ENCODE peak calls at places on chromosomes 12 and 14, in five cellular contexts. Y is left cardiac atrium, I is endothelial cell, F is retinal pigment epithelial cell, J is A549. W is an unnamed sample.

GRCh38 chr12:13000935-13001724 is 1.1 kb upstream of the HEBP1 start:
- DNase-seq in F (no peak), J (peak; percentile 68), I (peak; percentile 59), Y (peak; percentile 72), W (no peak)

GRCh38 chr14:68157971-68158371 is 338.4 kb downstream of the RAD51B start:
- DNase-seq in I (no peak), J (no peak), Y (no peak), F (no peak), W (no peak)

GRCh38 chr14:74859757-74860156 is 16.2 kb downstream of the PROX2 start:
- DNase-seq in F (no peak), J (no peak), Y (no peak), I (no peak), W (no peak)

GRCh38 chr12:19110541-19110940 is 19.0 kb upstream of the PLEKHA5 start:
- DNase-seq in F (no peak), Y (no peak), J (no peak), I (no peak), W (no peak)

GRCh38 chr14:91232052-91232451 is 12.5 kb downstream of the GPR68 start:
- DNase-seq in F (no peak), J (no peak), I (no peak), Y (no peak), W (no peak)

GRCh38 chr14:37413504-37414003 is 181.5 kb downstream of the FOXA1 start:
- DNase-seq in Y (no peak), J (no peak), F (no peak), I (no peak), W (no peak)

GRCh38 chr12:104615048-104615561 is 158.4 kb downstream of the CHST11 start:
- DNase-seq in Y (peak; percentile 61), I (no peak), J (no peak), F (no peak), W (no peak)

GRCh38 chr12:51087818-51088217 is 4.4 kb upstream of the CSRNP2 start:
- DNase-seq in J (no peak), Y (no peak), I (no peak), F (no peak), W (no peak)

GRCh38 chr12:32290411-32290810 is 108.9 kb upstream of the FGD4 start:
- DNase-seq in Y (no peak), J (peak; percentile 73), F (no peak), I (no peak), W (no peak)

GRCh38 chr14:103562135-103562384 is 397 bp downstream of the BAG5 start:
- DNase-seq in J (no peak), I (no peak), F (no peak), Y (peak; percentile 65), W (no peak)

GRCh38 chr12:71504471-71504852 is 64.9 kb downstream of the LGR5 start:
- DNase-seq in I (no peak), Y (no peak), F (no peak), J (no peak), W (no peak)

GRCh38 chr14:90341784-90342183 is 10.0 kb upstream of the NRDE2 start:
- DNase-seq in Y (no peak), F (no peak), I (no peak), J (no peak), W (no peak)

GRCh38 chr12:49059385-49060232 is 985 bp downstream of the KMT2D start:
- DNase-seq in I (peak; percentile 59), J (peak; percentile 34), F (no peak), Y (no peak), W (no peak)

GRCh38 chr12:1993341-1993740 is 10.9 kb downstream of the DCP1B start:
- DNase-seq in Y (no peak), F (peak; percentile 43), J (peak; percentile 30), I (no peak), W (no peak)

GRCh38 chr14:22099942-22100763 is 426.5 kb upstream of the OR4E1 start:
- DNase-seq in J (peak; percentile 81), F (peak; percentile 63), Y (peak; percentile 59), I (peak; percentile 72), W (peak; percentile 38)

GRCh38 chr14:33120341-33120740 is 181.7 kb downstream of the NPAS3 start:
- DNase-seq in F (no peak), I (no peak), J (no peak), Y (no peak), W (no peak)

GRCh38 chr14:105102893-105103292 is 37.7 kb upstream of the GPR132 start:
- DNase-seq in F (no peak), I (no peak), J (no peak), Y (no peak), W (no peak)

GRCh38 chr12:54352022-54352531 is 12.2 kb downstream of the GPR84 start:
- DNase-seq in F (no peak), J (no peak), I (no peak), Y (peak; percentile 43), W (no peak)

GRCh38 chr12:51855586-51856428 is 7.3 kb upstream of the FIGNL2 start:
- DNase-seq in F (peak; percentile 36), Y (peak; percentile 62), I (peak; percentile 58), J (no peak), W (no peak)

GRCh38 chr12:18864900-18865561 is 127.1 kb downstream of the CAPZA3 start:
- DNase-seq in F (no peak), J (no peak), Y (no peak), I (no peak), W (no peak)

GRCh38 chr14:26191123-26191522 is 406.7 kb downstream of the NOVA1 start:
- DNase-seq in J (peak; percentile 8), I (no peak), F (no peak), Y (no peak), W (no peak)

GRCh38 chr12:66268562-66268961 is 33.7 kb upstream of the HELB start:
- DNase-seq in F (no peak), J (no peak), Y (no peak), I (no peak), W (no peak)

GRCh38 chr12:2752676-2753371 is 41.9 kb upstream of the FKBP4 start:
- DNase-seq in J (peak; percentile 49), F (peak; percentile 19), I (peak; percentile 88), Y (peak; percentile 79), W (peak; percentile 42)

GRCh38 chr14:46717211-46717610 is 65.6 kb upstream of the RPL10L start:
- DNase-seq in J (no peak), Y (no peak), F (no peak), I (no peak), W (no peak)

GRCh38 chr14:68636597-68636996 is 156.3 kb downstream of the ZFP36L1 start:
- DNase-seq in F (no peak), J (no peak), Y (no peak), I (no peak), W (no peak)

GRCh38 chr12:109088818-109089217 is 4.5 kb downstream of the ALKBH2 start:
- DNase-seq in J (no peak), F (no peak), I (no peak), Y (no peak), W (no peak)

GRCh38 chr14:70023871-70024270 is 144.7 kb downstream of the SMOC1 start:
- DNase-seq in J (no peak), F (no peak), I (no peak), Y (no peak), W (no peak)

W was measured in effector memory CD4-positive, alpha-beta T cell.